ENCODE peak calls at places on chromosomes 4 and X, in nine cellular contexts. C, O, P, E, T, S, F, B and U are unnamed samples.

GRCh38 chr4:185082549-185082948 is 60.5 kb upstream of the SLC25A4 start:
- DNase-seq in C (no peak), O (peak), P (no peak), E (no peak), T (peak), S (no peak), F (no peak), B (no peak), U (peak)

GRCh38 chr4:17546222-17546621 is 30.8 kb upstream of the LAP3 start:
- DNase-seq in C (no peak), O (no peak), P (no peak), E (no peak), T (no peak), S (no peak), F (no peak), B (no peak), U (no peak)

GRCh38 chr4:52037730-52038108 is 380 bp downstream of the SGCB start:
- DNase-seq in C (peak), O (peak), P (no peak), E (no peak), T (peak), S (peak), F (no peak), B (peak), U (peak)

GRCh38 chrX:132594129-132594528 is 105.3 kb upstream of the MBNL3 start:
- DNase-seq in C (peak), O (peak), P (no peak), E (no peak), T (peak), S (peak), F (peak), B (no peak), U (no peak)

GRCh38 chr4:75849459-75849858 is 52.8 kb downstream of the PPEF2 start:
- DNase-seq in C (no peak), O (peak), P (no peak), E (no peak), T (no peak), S (peak), F (no peak), B (peak), U (no peak)

GRCh38 chr4:181870326-181870725 is 372.9 kb upstream of the TENM3 start:
- DNase-seq in C (peak), O (no peak), P (no peak), E (no peak), T (no peak), S (peak), F (no peak), B (no peak), U (no peak)

GRCh38 chr4:30722092-30722915 is 2.1 kb downstream of the PCDH7 start:
- DNase-seq in C (no peak), O (no peak), P (no peak), E (no peak), T (no peak), S (no peak), F (no peak), B (peak), U (no peak)

GRCh38 chrX:17377047-17377692 is 2.2 kb downstream of the NHS start:
- DNase-seq in C (peak), O (peak), P (no peak), E (peak), T (no peak), S (peak), F (no peak), B (peak), U (no peak)

GRCh38 chrX:38438321-38438720 is 85.9 kb downstream of the OTC start:
- DNase-seq in C (no peak), O (no peak), P (no peak), E (no peak), T (no peak), S (no peak), F (no peak), B (peak), U (no peak)

GRCh38 chr4:129218355-129218754 is 122.4 kb downstream of the C4orf33 start:
- DNase-seq in C (no peak), O (peak), P (no peak), E (no peak), T (peak), S (no peak), F (no peak), B (peak), U (peak)

GRCh38 chr4:95248713-95249401 is 299.9 kb downstream of the UNC5C start:
- DNase-seq in C (no peak), O (peak), P (no peak), E (peak), T (peak), S (peak), F (peak), B (no peak), U (no peak)

GRCh38 chrX:38045697-38046096 is 39.3 kb downstream of the SYTL5 start:
- DNase-seq in C (peak), O (no peak), P (no peak), E (no peak), T (peak), S (no peak), F (no peak), B (no peak), U (peak)

GRCh38 chr4:7168106-7168505 is 24.2 kb upstream of the SORCS2 start:
- DNase-seq in C (no peak), O (no peak), P (no peak), E (no peak), T (no peak), S (no peak), F (no peak), B (no peak), U (no peak)

GRCh38 chrX:115373308-115373707 is 83.8 kb downstream of the LUZP4 start:
- DNase-seq in C (no peak), O (no peak), P (no peak), E (no peak), T (no peak), S (no peak), F (no peak), B (peak), U (no peak)

GRCh38 chrX:123959281-123960063 is 2.0 kb upstream of the STAG2 start:
- DNase-seq in C (no peak), O (peak), P (no peak), E (no peak), T (peak), S (peak), F (no peak), B (peak), U (peak)

GRCh38 chrX:23736030-23736429 is 7.0 kb downstream of the ACOT9 start:
- DNase-seq in C (no peak), O (no peak), P (no peak), E (no peak), T (no peak), S (no peak), F (no peak), B (no peak), U (no peak)

GRCh38 chr4:189124149-189124758 is 816.4 kb upstream of the FRG1 start:
- DNase-seq in C (peak), O (peak), P (no peak), E (peak), T (peak), S (peak), F (peak), B (peak), U (peak)

GRCh38 chr4:171813195-171813955 is at the start of gene GALNTL6:
- DNase-seq in C (peak), O (peak), P (no peak), E (no peak), T (no peak), S (peak), F (no peak), B (peak), U (peak)
- TF ChIP-seq EZH2 in C (no peak), O (no peak), P (no peak), E (no peak), T (no peak), S (peak), F (no peak), B (peak), U (no peak)

GRCh38 chrX:40009462-40009851 is 88.3 kb downstream of the BCOR start:
- DNase-seq in C (no peak), O (peak), P (no peak), E (no peak), T (no peak), S (no peak), F (no peak), B (peak), U (no peak)

GRCh38 chrX:40009890-40010289 is 87.9 kb downstream of the BCOR start:
- DNase-seq in C (no peak), O (no peak), P (no peak), E (no peak), T (no peak), S (no peak), F (no peak), B (peak), U (no peak)

GRCh38 chrX:40010550-40011364 is 87.0 kb downstream of the BCOR start:
- DNase-seq in C (no peak), O (no peak), P (no peak), E (no peak), T (no peak), S (no peak), F (peak), B (peak), U (peak)

GRCh38 chrX:40007746-40008705 is 89.7 kb downstream of the BCOR start:
- DNase-seq in C (no peak), O (no peak), P (no peak), E (no peak), T (no peak), S (no peak), F (no peak), B (peak), U (no peak)

DNA sequence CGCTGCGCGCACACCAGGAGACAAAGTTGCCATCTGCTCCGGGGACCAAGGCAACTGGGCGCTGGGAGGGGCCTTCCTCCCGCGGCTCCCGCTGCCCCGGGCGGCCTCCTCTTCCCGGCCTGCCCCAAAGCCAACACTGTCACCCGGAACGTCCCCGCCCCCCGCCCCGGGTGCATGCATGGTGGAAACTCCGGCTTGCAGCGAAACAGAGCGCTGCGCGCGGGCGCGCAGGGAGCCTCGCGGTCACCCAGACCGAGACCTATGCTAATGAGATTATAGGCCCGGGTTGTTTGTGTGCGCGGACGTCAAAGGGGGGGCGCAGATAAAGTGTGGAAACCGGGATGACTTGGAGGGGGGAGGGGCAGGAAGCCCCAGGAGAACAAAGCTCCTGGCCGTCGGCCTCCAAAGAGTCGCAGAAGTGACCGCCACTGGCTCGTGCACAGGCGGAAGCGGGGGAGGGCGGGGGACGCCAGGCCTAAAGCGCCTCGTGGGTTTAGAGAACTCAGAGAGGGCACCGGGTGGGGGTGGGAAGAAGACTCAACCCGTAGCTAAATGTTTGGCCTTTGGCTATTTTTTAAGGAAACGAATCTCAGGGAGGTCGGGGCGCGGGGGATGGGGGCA is 88.8 kb downstream of the BCOR start:
- DNase-seq in C (no peak), O (peak), P (no peak), E (no peak), T (no peak), S (no peak), F (no peak), B (peak), U (peak)
- H3K4me3 ChIP-seq in C (peak), O (peak), P (no peak), E (no peak), T (no peak), S (no peak), F (no peak), B (peak), U (peak)

GRCh38 chr4:105632599-105632998 is 75.9 kb downstream of the INTS12 start:
- DNase-seq in C (no peak), O (no peak), P (no peak), E (no peak), T (no peak), S (no peak), F (no peak), B (peak), U (no peak)
- TF ChIP-seq EZH2 in C (no peak), O (no peak), P (no peak), E (no peak), T (no peak), S (no peak), F (no peak), B (no peak), U (no peak)

DNA sequence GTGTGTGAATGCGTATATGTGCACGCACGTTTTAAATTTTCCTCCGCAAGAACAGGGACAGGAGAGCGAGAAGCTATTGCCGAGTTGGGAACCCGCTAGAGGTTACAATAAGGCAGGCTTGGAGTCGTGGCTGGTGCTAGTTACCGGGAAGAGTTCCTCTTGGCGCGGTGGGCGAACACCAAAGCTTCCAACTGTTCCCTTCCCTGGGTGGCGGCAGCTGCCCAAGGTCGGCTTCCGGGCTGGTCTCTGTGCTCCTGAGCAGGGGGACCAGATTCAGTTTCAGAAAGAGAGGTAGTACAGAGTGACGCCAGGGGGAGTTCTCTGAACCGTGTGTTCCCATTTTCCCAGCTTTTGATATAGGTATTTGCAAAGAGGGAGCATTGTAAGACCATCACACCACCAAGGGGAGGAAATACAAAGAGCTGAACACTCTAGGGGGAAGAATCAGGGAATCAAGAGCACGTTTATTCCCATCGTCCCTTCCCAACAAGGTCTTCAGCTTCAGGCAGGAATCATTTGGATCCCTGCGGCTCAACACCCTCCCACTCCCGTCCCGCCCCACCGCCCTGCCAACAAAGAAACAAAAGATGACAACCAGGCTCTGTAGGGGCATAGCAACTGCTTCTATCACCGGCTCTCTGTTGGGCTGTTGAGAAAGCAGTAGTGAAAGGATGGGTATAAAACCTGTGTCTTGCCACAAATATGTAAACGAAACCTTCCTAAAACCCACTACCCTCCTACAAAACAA is 113.6 kb upstream of the TEX13C start:
- DNase-seq in C (no peak), O (peak), P (no peak), E (no peak), T (peak), S (no peak), F (no peak), B (peak), U (peak)
- H3K4me3 ChIP-seq in C (peak), O (peak), P (no peak), E (no peak), T (peak), S (no peak), F (no peak), B (peak), U (peak)

GRCh38 chrX:137549073-137549472 is 16.9 kb upstream of the ZIC3 start:
- DNase-seq in C (no peak), O (no peak), P (no peak), E (no peak), T (no peak), S (no peak), F (no peak), B (peak), U (no peak)

GRCh38 chrX:137549846-137550534 is 15.9 kb upstream of the ZIC3 start:
- DNase-seq in C (no peak), O (no peak), P (no peak), E (no peak), T (no peak), S (no peak), F (no peak), B (peak), U (no peak)

GRCh38 chrX:137548261-137548660 is 17.7 kb upstream of the ZIC3 start:
- DNase-seq in C (no peak), O (no peak), P (no peak), E (no peak), T (no peak), S (no peak), F (no peak), B (no peak), U (no peak)

GRCh38 chrX:137545711-137546651 is 19.9 kb upstream of the ZIC3 start:
- DNase-seq in C (no peak), O (no peak), P (no peak), E (no peak), T (no peak), S (no peak), F (no peak), B (peak), U (no peak)

DNA sequence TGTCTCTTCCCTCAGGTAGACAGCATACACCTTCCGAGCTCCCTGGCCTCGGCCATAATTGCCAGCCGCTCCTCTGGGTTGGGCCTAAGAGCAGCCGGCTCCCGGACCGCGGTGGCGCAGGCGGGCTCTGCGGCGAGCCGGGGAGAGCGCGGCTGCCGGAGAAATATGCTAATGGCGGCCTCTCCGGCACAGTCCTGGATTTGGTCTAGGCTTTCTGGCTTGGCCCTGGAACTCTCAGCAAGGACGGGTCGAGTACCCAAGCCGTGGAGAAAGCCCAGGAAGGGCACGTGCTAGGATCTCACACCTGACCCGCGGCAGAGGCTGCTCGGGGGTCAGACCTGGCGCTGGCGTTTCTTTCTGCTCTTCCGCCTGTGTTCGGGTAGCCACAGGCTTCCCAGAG is 18.6 kb upstream of the ZIC3 start:
- DNase-seq in C (no peak), O (no peak), P (no peak), E (no peak), T (no peak), S (no peak), F (no peak), B (peak), U (no peak)
- TF ChIP-seq EZH2 in C (no peak), O (no peak), P (no peak), E (no peak), T (no peak), S (no peak), F (no peak), B (peak), U (no peak)

DNA sequence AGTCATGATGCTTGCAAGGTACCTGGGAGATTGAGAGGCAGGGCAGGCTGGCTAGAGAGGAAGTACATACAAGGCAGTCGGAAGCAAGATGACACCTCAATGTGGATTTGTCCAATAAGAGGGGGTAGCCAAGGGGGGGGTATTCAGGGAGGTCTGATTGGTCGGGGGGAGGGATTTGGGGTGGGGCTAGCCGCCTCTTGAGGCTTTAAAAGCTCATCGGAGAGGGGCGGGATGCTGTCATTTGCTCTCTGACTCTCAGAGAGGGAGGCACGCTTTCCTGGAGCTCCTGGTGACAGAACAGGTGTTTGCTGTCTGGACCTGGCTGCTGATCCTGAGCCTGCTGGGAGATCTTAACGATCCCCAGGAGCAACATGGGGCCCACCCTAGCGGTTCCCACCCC is at the start of gene GPR50:
- DNase-seq in C (no peak), O (no peak), P (no peak), E (no peak), T (no peak), S (no peak), F (no peak), B (peak), U (no peak)
- H3K4me3 ChIP-seq in C (no peak), O (no peak), P (no peak), E (no peak), T (no peak), S (peak), F (peak), B (peak), U (no peak)

GRCh38 chr4:83535520-83535944 is 376 bp upstream of the GPAT3 start:
- DNase-seq in C (peak), O (peak), P (no peak), E (peak), T (peak), S (peak), F (peak), B (peak), U (peak)
- TF ChIP-seq EZH2 in C (no peak), O (no peak), P (no peak), E (no peak), T (no peak), S (no peak), F (no peak), B (peak), U (no peak)